ENCODE peak calls at places on chromosomes 13 and 19, in seven cellular contexts. One of them, this sample, is unnamed.

GRCh38 chr19:40603071-40603718 is 2.0 kb downstream of the LTBP4 start:
- DNase-seq in adrenal gland: no peak
- DNase-seq in stimulated activated CD4-positive, alpha-beta T cell treated with anti-CD3 and anti-CD28 coated beads, Interleukin-2, amount 100 ng/mL, for 24 hours: no peak
- DNase-seq in stimulated activated naive B cell treated with anti-CD40 and anti-IgM and Interleukin-4, amounts not matched to agents 10 μg/mL and 1 μg/mL and 100 μg/mL, for 72 hours: no peak
- DNase-seq in choroid plexus epithelial cell: peak
- DNase-seq in heart right ventricle: no peak
- DNase-seq in left ventricle myocardium inferior: no peak
- DNase-seq in this sample: no peak

GRCh38 chr19:37551123-37551993 is 43.2 kb downstream of the ZNF571 start:
- DNase-seq in adrenal gland: no peak
- DNase-seq in stimulated activated CD4-positive, alpha-beta T cell treated with anti-CD3 and anti-CD28 coated beads, Interleukin-2, amount 100 ng/mL, for 24 hours: peak
- DNase-seq in stimulated activated naive B cell treated with anti-CD40 and anti-IgM and Interleukin-4, amounts not matched to agents 10 μg/mL and 1 μg/mL and 100 μg/mL, for 72 hours: peak
- DNase-seq in choroid plexus epithelial cell: peak
- DNase-seq in heart right ventricle: peak
- DNase-seq in left ventricle myocardium inferior: peak
- DNase-seq in this sample: peak

GRCh38 chr19:11208526-11209471 is 11.5 kb upstream of the KANK2 start:
- DNase-seq in adrenal gland: no peak
- DNase-seq in stimulated activated CD4-positive, alpha-beta T cell treated with anti-CD3 and anti-CD28 coated beads, Interleukin-2, amount 100 ng/mL, for 24 hours: no peak
- DNase-seq in stimulated activated naive B cell treated with anti-CD40 and anti-IgM and Interleukin-4, amounts not matched to agents 10 μg/mL and 1 μg/mL and 100 μg/mL, for 72 hours: no peak
- DNase-seq in choroid plexus epithelial cell: no peak
- DNase-seq in heart right ventricle: no peak
- DNase-seq in left ventricle myocardium inferior: no peak
- DNase-seq in this sample: no peak

GRCh38 chr19:34838753-34839431 is 65.9 kb upstream of the ZNF599 start:
- DNase-seq in adrenal gland: no peak
- DNase-seq in stimulated activated CD4-positive, alpha-beta T cell treated with anti-CD3 and anti-CD28 coated beads, Interleukin-2, amount 100 ng/mL, for 24 hours: peak
- DNase-seq in stimulated activated naive B cell treated with anti-CD40 and anti-IgM and Interleukin-4, amounts not matched to agents 10 μg/mL and 1 μg/mL and 100 μg/mL, for 72 hours: no peak
- DNase-seq in choroid plexus epithelial cell: peak
- DNase-seq in heart right ventricle: no peak
- DNase-seq in left ventricle myocardium inferior: no peak
- DNase-seq in this sample: peak

GRCh38 chr13:21071894-21072293 is 10.5 kb upstream of the LATS2 start:
- DNase-seq in adrenal gland: no peak
- DNase-seq in stimulated activated CD4-positive, alpha-beta T cell treated with anti-CD3 and anti-CD28 coated beads, Interleukin-2, amount 100 ng/mL, for 24 hours: no peak
- DNase-seq in stimulated activated naive B cell treated with anti-CD40 and anti-IgM and Interleukin-4, amounts not matched to agents 10 μg/mL and 1 μg/mL and 100 μg/mL, for 72 hours: no peak
- DNase-seq in choroid plexus epithelial cell: no peak
- DNase-seq in heart right ventricle: no peak
- DNase-seq in left ventricle myocardium inferior: no peak
- DNase-seq in this sample: no peak

GRCh38 chr19:11554160-11554559 is 4.9 kb downstream of the ELOF1 start:
- DNase-seq in adrenal gland: no peak
- DNase-seq in stimulated activated CD4-positive, alpha-beta T cell treated with anti-CD3 and anti-CD28 coated beads, Interleukin-2, amount 100 ng/mL, for 24 hours: no peak
- DNase-seq in stimulated activated naive B cell treated with anti-CD40 and anti-IgM and Interleukin-4, amounts not matched to agents 10 μg/mL and 1 μg/mL and 100 μg/mL, for 72 hours: no peak
- DNase-seq in choroid plexus epithelial cell: no peak
- DNase-seq in heart right ventricle: no peak
- DNase-seq in left ventricle myocardium inferior: no peak
- DNase-seq in this sample: no peak

GRCh38 chr19:47371269-47371668 is 22.2 kb downstream of the DHX34 start:
- DNase-seq in adrenal gland: no peak
- DNase-seq in stimulated activated CD4-positive, alpha-beta T cell treated with anti-CD3 and anti-CD28 coated beads, Interleukin-2, amount 100 ng/mL, for 24 hours: no peak
- DNase-seq in stimulated activated naive B cell treated with anti-CD40 and anti-IgM and Interleukin-4, amounts not matched to agents 10 μg/mL and 1 μg/mL and 100 μg/mL, for 72 hours: no peak
- DNase-seq in choroid plexus epithelial cell: no peak
- DNase-seq in heart right ventricle: no peak
- DNase-seq in left ventricle myocardium inferior: no peak
- DNase-seq in this sample: no peak

GRCh38 chr13:51542358-51542972 is 41.8 kb upstream of the WDFY2 start:
- DNase-seq in adrenal gland: no peak
- DNase-seq in stimulated activated CD4-positive, alpha-beta T cell treated with anti-CD3 and anti-CD28 coated beads, Interleukin-2, amount 100 ng/mL, for 24 hours: no peak
- DNase-seq in stimulated activated naive B cell treated with anti-CD40 and anti-IgM and Interleukin-4, amounts not matched to agents 10 μg/mL and 1 μg/mL and 100 μg/mL, for 72 hours: no peak
- DNase-seq in choroid plexus epithelial cell: no peak
- DNase-seq in heart right ventricle: no peak
- DNase-seq in left ventricle myocardium inferior: no peak
- DNase-seq in this sample: no peak

GRCh38 chr19:6056282-6056741 is 54.0 kb downstream of the RFX2 start:
- DNase-seq in adrenal gland: peak
- DNase-seq in stimulated activated CD4-positive, alpha-beta T cell treated with anti-CD3 and anti-CD28 coated beads, Interleukin-2, amount 100 ng/mL, for 24 hours: no peak
- DNase-seq in stimulated activated naive B cell treated with anti-CD40 and anti-IgM and Interleukin-4, amounts not matched to agents 10 μg/mL and 1 μg/mL and 100 μg/mL, for 72 hours: no peak
- DNase-seq in choroid plexus epithelial cell: no peak
- DNase-seq in heart right ventricle: no peak
- DNase-seq in left ventricle myocardium inferior: no peak
- DNase-seq in this sample: no peak

GRCh38 chr19:2259331-2259730 is 3.1 kb upstream of the JSRP1 start:
- DNase-seq in adrenal gland: no peak
- DNase-seq in stimulated activated CD4-positive, alpha-beta T cell treated with anti-CD3 and anti-CD28 coated beads, Interleukin-2, amount 100 ng/mL, for 24 hours: no peak
- DNase-seq in stimulated activated naive B cell treated with anti-CD40 and anti-IgM and Interleukin-4, amounts not matched to agents 10 μg/mL and 1 μg/mL and 100 μg/mL, for 72 hours: no peak
- DNase-seq in choroid plexus epithelial cell: no peak
- DNase-seq in heart right ventricle: no peak
- DNase-seq in left ventricle myocardium inferior: no peak
- DNase-seq in this sample: no peak

GRCh38 chr19:51571599-51571998 is 516 bp downstream of the ZNF175 start:
- DNase-seq in adrenal gland: no peak
- DNase-seq in stimulated activated CD4-positive, alpha-beta T cell treated with anti-CD3 and anti-CD28 coated beads, Interleukin-2, amount 100 ng/mL, for 24 hours: no peak
- DNase-seq in stimulated activated naive B cell treated with anti-CD40 and anti-IgM and Interleukin-4, amounts not matched to agents 10 μg/mL and 1 μg/mL and 100 μg/mL, for 72 hours: no peak
- DNase-seq in choroid plexus epithelial cell: peak
- DNase-seq in heart right ventricle: no peak
- DNase-seq in left ventricle myocardium inferior: no peak
- DNase-seq in this sample: no peak

GRCh38 chr13:107373551-107373950 is 805.6 kb upstream of the ARGLU1 start:
- DNase-seq in adrenal gland: no peak
- DNase-seq in stimulated activated CD4-positive, alpha-beta T cell treated with anti-CD3 and anti-CD28 coated beads, Interleukin-2, amount 100 ng/mL, for 24 hours: no peak
- DNase-seq in stimulated activated naive B cell treated with anti-CD40 and anti-IgM and Interleukin-4, amounts not matched to agents 10 μg/mL and 1 μg/mL and 100 μg/mL, for 72 hours: no peak
- DNase-seq in choroid plexus epithelial cell: peak
- DNase-seq in heart right ventricle: no peak
- DNase-seq in left ventricle myocardium inferior: no peak
- DNase-seq in this sample: no peak

GRCh38 chr13:99028890-99029289 is 51.0 kb upstream of the DOCK9 start:
- DNase-seq in adrenal gland: no peak
- DNase-seq in stimulated activated CD4-positive, alpha-beta T cell treated with anti-CD3 and anti-CD28 coated beads, Interleukin-2, amount 100 ng/mL, for 24 hours: peak
- DNase-seq in stimulated activated naive B cell treated with anti-CD40 and anti-IgM and Interleukin-4, amounts not matched to agents 10 μg/mL and 1 μg/mL and 100 μg/mL, for 72 hours: no peak
- DNase-seq in choroid plexus epithelial cell: peak
- DNase-seq in heart right ventricle: no peak
- DNase-seq in left ventricle myocardium inferior: no peak
- DNase-seq in this sample: no peak

GRCh38 chr19:17778621-17779280 is 16.2 kb upstream of the B3GNT3 start:
- DNase-seq in adrenal gland: no peak
- DNase-seq in stimulated activated CD4-positive, alpha-beta T cell treated with anti-CD3 and anti-CD28 coated beads, Interleukin-2, amount 100 ng/mL, for 24 hours: no peak
- DNase-seq in stimulated activated naive B cell treated with anti-CD40 and anti-IgM and Interleukin-4, amounts not matched to agents 10 μg/mL and 1 μg/mL and 100 μg/mL, for 72 hours: no peak
- DNase-seq in choroid plexus epithelial cell: no peak
- DNase-seq in heart right ventricle: no peak
- DNase-seq in left ventricle myocardium inferior: no peak
- DNase-seq in this sample: no peak

GRCh38 chr19:58429745-58430144 is 10.2 kb downstream of the ZNF132 start:
- DNase-seq in adrenal gland: no peak
- DNase-seq in stimulated activated CD4-positive, alpha-beta T cell treated with anti-CD3 and anti-CD28 coated beads, Interleukin-2, amount 100 ng/mL, for 24 hours: no peak
- DNase-seq in stimulated activated naive B cell treated with anti-CD40 and anti-IgM and Interleukin-4, amounts not matched to agents 10 μg/mL and 1 μg/mL and 100 μg/mL, for 72 hours: no peak
- DNase-seq in choroid plexus epithelial cell: no peak
- DNase-seq in heart right ventricle: no peak
- DNase-seq in left ventricle myocardium inferior: no peak
- DNase-seq in this sample: no peak

GRCh38 chr13:102233566-102234208 is 168.2 kb downstream of the FGF14 start:
- DNase-seq in adrenal gland: no peak
- DNase-seq in stimulated activated CD4-positive, alpha-beta T cell treated with anti-CD3 and anti-CD28 coated beads, Interleukin-2, amount 100 ng/mL, for 24 hours: no peak
- DNase-seq in stimulated activated naive B cell treated with anti-CD40 and anti-IgM and Interleukin-4, amounts not matched to agents 10 μg/mL and 1 μg/mL and 100 μg/mL, for 72 hours: no peak
- DNase-seq in choroid plexus epithelial cell: peak
- DNase-seq in heart right ventricle: no peak
- DNase-seq in left ventricle myocardium inferior: no peak
- DNase-seq in this sample: no peak

GRCh38 chr19:43570174-43570791 is 5.0 kb downstream of the XRCC1 start:
- DNase-seq in adrenal gland: no peak
- DNase-seq in stimulated activated CD4-positive, alpha-beta T cell treated with anti-CD3 and anti-CD28 coated beads, Interleukin-2, amount 100 ng/mL, for 24 hours: no peak
- DNase-seq in stimulated activated naive B cell treated with anti-CD40 and anti-IgM and Interleukin-4, amounts not matched to agents 10 μg/mL and 1 μg/mL and 100 μg/mL, for 72 hours: no peak
- DNase-seq in choroid plexus epithelial cell: no peak
- DNase-seq in heart right ventricle: no peak
- DNase-seq in left ventricle myocardium inferior: no peak
- DNase-seq in this sample: no peak

GRCh38 chr19:43674630-43674982 is 4.6 kb upstream of the PLAUR start:
- DNase-seq in adrenal gland: no peak
- DNase-seq in stimulated activated CD4-positive, alpha-beta T cell treated with anti-CD3 and anti-CD28 coated beads, Interleukin-2, amount 100 ng/mL, for 24 hours: no peak
- DNase-seq in stimulated activated naive B cell treated with anti-CD40 and anti-IgM and Interleukin-4, amounts not matched to agents 10 μg/mL and 1 μg/mL and 100 μg/mL, for 72 hours: no peak
- DNase-seq in choroid plexus epithelial cell: peak
- DNase-seq in heart right ventricle: peak
- DNase-seq in left ventricle myocardium inferior: no peak
- DNase-seq in this sample: no peak

GRCh38 chr13:112880976-112881540 is 88.0 kb upstream of the MCF2L start:
- DNase-seq in adrenal gland: no peak
- DNase-seq in stimulated activated CD4-positive, alpha-beta T cell treated with anti-CD3 and anti-CD28 coated beads, Interleukin-2, amount 100 ng/mL, for 24 hours: no peak
- DNase-seq in stimulated activated naive B cell treated with anti-CD40 and anti-IgM and Interleukin-4, amounts not matched to agents 10 μg/mL and 1 μg/mL and 100 μg/mL, for 72 hours: no peak
- DNase-seq in choroid plexus epithelial cell: no peak
- DNase-seq in heart right ventricle: no peak
- DNase-seq in left ventricle myocardium inferior: no peak
- DNase-seq in this sample: peak

GRCh38 chr19:46441775-46442332 is 13.1 kb upstream of the PNMA8C start:
- DNase-seq in adrenal gland: no peak
- DNase-seq in stimulated activated CD4-positive, alpha-beta T cell treated with anti-CD3 and anti-CD28 coated beads, Interleukin-2, amount 100 ng/mL, for 24 hours: no peak
- DNase-seq in stimulated activated naive B cell treated with anti-CD40 and anti-IgM and Interleukin-4, amounts not matched to agents 10 μg/mL and 1 μg/mL and 100 μg/mL, for 72 hours: no peak
- DNase-seq in choroid plexus epithelial cell: no peak
- DNase-seq in heart right ventricle: no peak
- DNase-seq in left ventricle myocardium inferior: no peak
- DNase-seq in this sample: no peak

GRCh38 chr13:98495627-98496238 is 81.2 kb downstream of the STK24 start:
- DNase-seq in adrenal gland: no peak
- DNase-seq in stimulated activated CD4-positive, alpha-beta T cell treated with anti-CD3 and anti-CD28 coated beads, Interleukin-2, amount 100 ng/mL, for 24 hours: no peak
- DNase-seq in stimulated activated naive B cell treated with anti-CD40 and anti-IgM and Interleukin-4, amounts not matched to agents 10 μg/mL and 1 μg/mL and 100 μg/mL, for 72 hours: no peak
- DNase-seq in choroid plexus epithelial cell: peak
- DNase-seq in heart right ventricle: no peak
- DNase-seq in left ventricle myocardium inferior: no peak
- DNase-seq in this sample: no peak

GRCh38 chr13:24505256-24505655 is 7.3 kb downstream of the PARP4 start:
- DNase-seq in adrenal gland: no peak
- DNase-seq in stimulated activated CD4-positive, alpha-beta T cell treated with anti-CD3 and anti-CD28 coated beads, Interleukin-2, amount 100 ng/mL, for 24 hours: no peak
- DNase-seq in stimulated activated naive B cell treated with anti-CD40 and anti-IgM and Interleukin-4, amounts not matched to agents 10 μg/mL and 1 μg/mL and 100 μg/mL, for 72 hours: no peak
- DNase-seq in choroid plexus epithelial cell: peak
- DNase-seq in heart right ventricle: no peak
- DNase-seq in left ventricle myocardium inferior: no peak
- DNase-seq in this sample: no peak

GRCh38 chr13:114230117-114230516 is 4.6 kb upstream of the CDC16 start:
- DNase-seq in adrenal gland: no peak
- DNase-seq in stimulated activated CD4-positive, alpha-beta T cell treated with anti-CD3 and anti-CD28 coated beads, Interleukin-2, amount 100 ng/mL, for 24 hours: no peak
- DNase-seq in stimulated activated naive B cell treated with anti-CD40 and anti-IgM and Interleukin-4, amounts not matched to agents 10 μg/mL and 1 μg/mL and 100 μg/mL, for 72 hours: no peak
- DNase-seq in choroid plexus epithelial cell: peak
- DNase-seq in heart right ventricle: no peak
- DNase-seq in left ventricle myocardium inferior: no peak
- DNase-seq in this sample: no peak

This sample was measured in left ventricle myocardium superior.